ENCODE peak calls at places on chromosomes 12 and 14, in six cellular contexts. B is SK-N-SH, N is RWPE1, A is AG10803, U is OCI-LY7, Y is GM23338. Q is an unnamed sample.

GRCh38 chr12:57610553-57611115 is 601 bp upstream of the ARHGEF25 start:
- DNase-seq in B (peak), N (no peak), A (no peak), U (no peak), Y (peak), Q (peak)

GRCh38 chr14:65336191-65336591 is 76.3 kb upstream of the FUT8 start:
- DNase-seq in B (no peak), N (no peak), A (peak), U (no peak), Y (no peak), Q (peak)

GRCh38 chr14:77007975-77008421 is 20.5 kb downstream of the IRF2BPL start:
- DNase-seq in B (no peak), N (peak), A (no peak), U (no peak), Y (no peak), Q (no peak)

GRCh38 chr12:65649126-65649525 is 175.2 kb upstream of the HMGA2 start:
- DNase-seq in B (no peak), N (peak), A (peak), U (no peak), Y (no peak), Q (no peak)

GRCh38 chr12:10214877-10215267 is 2.2 kb downstream of the GABARAPL1 start:
- DNase-seq in B (no peak), N (no peak), A (peak), U (no peak), Y (no peak), Q (no peak)

GRCh38 chr14:87628129-87628528 is 364.9 kb downstream of the GALC start:
- DNase-seq in B (no peak), N (no peak), A (peak), U (no peak), Y (peak), Q (no peak)

GRCh38 chr14:104735830-104736642 is 12.0 kb downstream of the ADSS1 start:
- DNase-seq in B (peak), N (no peak), A (peak), U (no peak), Y (no peak), Q (no peak)

GRCh38 chr12:50059440-50060119 is 2.2 kb downstream of the ASIC1 start:
- DNase-seq in B (no peak), N (no peak), A (no peak), U (no peak), Y (no peak), Q (no peak)

GRCh38 chr12:104280703-104281458 is 22.7 kb upstream of the EID3 start:
- DNase-seq in B (no peak), N (peak), A (peak), U (no peak), Y (no peak), Q (no peak)

DNA sequence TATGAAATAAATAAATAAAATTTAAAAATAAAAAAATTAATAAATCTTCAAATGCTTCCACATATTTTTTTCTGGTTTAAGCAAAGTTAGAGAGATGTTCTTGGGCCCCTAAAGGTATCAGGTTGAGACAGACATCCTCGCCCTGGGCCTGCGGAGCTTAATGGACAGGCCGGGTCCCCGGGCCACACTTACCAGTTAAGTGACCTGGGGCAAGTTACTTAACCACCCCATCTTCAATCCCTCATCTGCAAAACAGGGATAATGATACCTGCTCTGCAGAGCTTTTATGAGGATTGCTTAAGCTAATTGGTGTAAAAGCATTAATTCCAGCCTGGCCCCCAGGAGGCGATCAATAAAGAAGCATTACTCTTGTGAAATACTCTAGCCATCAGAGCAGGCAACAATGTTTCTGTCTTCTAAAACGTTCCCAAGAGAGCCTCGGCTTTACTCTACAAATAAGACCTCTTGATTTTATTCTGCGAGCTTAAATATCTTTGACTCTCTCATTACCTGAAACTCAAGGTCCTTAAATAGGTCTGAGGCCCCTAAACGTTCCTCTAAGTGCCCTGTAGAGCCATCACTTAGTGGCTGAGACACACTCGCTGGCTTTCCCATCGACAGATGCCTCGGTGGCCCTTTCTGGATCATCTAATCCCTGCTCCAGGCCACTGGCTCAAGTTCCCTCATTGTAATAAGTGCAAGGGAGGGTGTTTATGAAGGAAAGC is 81.1 kb upstream of the DIO3 start:
- DNase-seq in B (no peak), N (no peak), A (no peak), U (no peak), Y (no peak), Q (no peak)
- TF ChIP-seq CTCF in B (no peak), N (no peak), A (no peak), U (no peak), Y (peak), Q (no peak)

DNA sequence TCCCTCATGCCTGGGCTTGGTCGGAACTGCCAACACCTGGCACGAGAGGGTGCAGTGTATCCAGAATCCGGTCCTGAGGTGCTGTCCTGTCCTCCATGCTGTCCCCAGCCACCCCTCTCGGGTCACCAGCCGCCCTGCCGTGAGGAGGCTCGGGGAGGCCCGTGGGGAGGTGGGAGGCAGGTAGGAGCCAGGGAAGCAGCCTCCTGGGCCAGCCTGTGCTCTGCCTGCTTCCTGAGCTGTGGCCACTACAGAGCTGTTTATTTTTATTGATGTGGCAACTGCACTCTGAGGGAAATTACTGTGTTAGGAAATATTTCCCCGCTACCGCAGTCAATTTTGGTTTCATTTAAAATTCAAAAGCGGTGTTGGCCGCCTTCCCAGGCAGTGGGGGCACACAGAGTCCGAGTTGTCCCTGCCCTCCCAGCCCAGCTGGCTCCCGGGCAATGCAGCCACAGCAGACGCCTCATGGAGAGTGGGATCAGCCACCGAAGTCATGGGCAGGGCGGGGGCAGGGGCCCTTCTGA is 18.3 kb downstream of the NOC4L start:
- DNase-seq in B (peak), N (no peak), A (peak), U (no peak), Y (no peak), Q (no peak)
- TF ChIP-seq CTCF in B (no peak), N (no peak), A (no peak), U (no peak), Y (no peak), Q (no peak)

GRCh38 chr12:22529281-22530060 is 14.9 kb downstream of the C2CD5 start:
- DNase-seq in B (peak), N (no peak), A (peak), U (peak), Y (peak), Q (no peak)
- TF ChIP-seq CTCF in B (peak), N (no peak), A (peak), U (peak), Y (peak), Q (peak)

GRCh38 chr14:59018460-59018859 is 170.0 kb upstream of the DAAM1 start:
- DNase-seq in B (no peak), N (no peak), A (no peak), U (no peak), Y (peak), Q (no peak)

GRCh38 chr14:59018978-59019377 is 169.5 kb upstream of the DAAM1 start:
- DNase-seq in B (no peak), N (no peak), A (no peak), U (no peak), Y (peak), Q (no peak)

GRCh38 chr14:59022144-59022543 is 166.3 kb upstream of the DAAM1 start:
- DNase-seq in B (no peak), N (no peak), A (no peak), U (peak), Y (peak), Q (no peak)

GRCh38 chr14:59017285-59017965 is 171.0 kb upstream of the DAAM1 start:
- DNase-seq in B (no peak), N (no peak), A (no peak), U (no peak), Y (no peak), Q (no peak)

GRCh38 chr14:59020382-59020781 is 168.1 kb upstream of the DAAM1 start:
- DNase-seq in B (peak), N (peak), A (peak), U (peak), Y (peak), Q (no peak)
- TF ChIP-seq CTCF in B (peak), N (peak), A (peak), U (peak), Y (peak), Q (no peak)

GRCh38 chr12:128052341-128052740 is 214.6 kb upstream of the TMEM132C start:
- DNase-seq in B (no peak), N (no peak), A (peak), U (no peak), Y (no peak), Q (no peak)

GRCh38 chr12:128055567-128055966 is 211.4 kb upstream of the TMEM132C start:
- DNase-seq in B (no peak), N (no peak), A (no peak), U (no peak), Y (peak), Q (no peak)

GRCh38 chr12:128057586-128057985 is 209.4 kb upstream of the TMEM132C start:
- DNase-seq in B (no peak), N (no peak), A (no peak), U (no peak), Y (no peak), Q (no peak)

GRCh38 chr12:128056299-128056885 is 210.6 kb upstream of the TMEM132C start:
- DNase-seq in B (no peak), N (no peak), A (no peak), U (no peak), Y (peak), Q (no peak)

GRCh38 chr12:128052777-128053176 is 214.2 kb upstream of the TMEM132C start:
- DNase-seq in B (no peak), N (no peak), A (no peak), U (no peak), Y (no peak), Q (no peak)
- TF ChIP-seq CTCF in B (no peak), N (no peak), A (no peak), U (no peak), Y (no peak), Q (no peak)

DNA sequence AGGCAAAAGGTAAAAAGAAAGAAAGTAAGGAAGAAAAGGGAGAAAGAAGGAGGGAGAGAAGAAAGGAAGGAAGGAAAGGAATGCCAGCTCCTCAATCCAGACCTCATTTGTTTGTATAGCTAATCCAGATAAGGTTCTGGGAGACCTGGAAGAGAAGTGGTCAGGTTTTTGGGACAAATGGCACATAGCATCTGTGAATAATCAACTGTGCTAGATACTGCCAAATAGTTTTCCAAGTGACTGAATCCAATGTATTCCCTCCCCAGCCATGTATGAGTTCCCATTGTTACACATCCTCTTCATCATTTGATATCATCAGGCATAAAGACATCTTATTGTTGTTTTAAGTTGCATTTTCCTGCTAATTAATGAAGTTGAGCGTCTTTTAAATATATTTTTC is 18.6 kb upstream of the PTGR2 start:
- DNase-seq in B (no peak), N (no peak), A (peak), U (no peak), Y (no peak), Q (no peak)
- TF ChIP-seq CTCF in B (no peak), N (no peak), A (no peak), U (no peak), Y (no peak), Q (no peak)